ENCODE peak calls at places on chromosomes 16 and 17, in four cellular contexts. One of them, this sample, is unnamed.

GRCh38 chr17:72603346-72604242 is 482.8 kb downstream of the SOX9 start:
- DNase-seq in K562: no peak
- DNase-seq in GM12878: no peak
- DNase-seq in HepG2: no peak
- DNase-seq in this sample: no peak

GRCh38 chr16:27779719-27780161 is 229.8 kb downstream of the KATNIP start:
- DNase-seq in K562: peak; percentile 78
- DNase-seq in GM12878: no peak
- DNase-seq in HepG2: peak; percentile 42
- DNase-seq in this sample: no peak

GRCh38 chr17:12987120-12987519 is 30.7 kb downstream of the ELAC2 start:
- DNase-seq in K562: no peak
- DNase-seq in GM12878: no peak
- DNase-seq in HepG2: no peak
- DNase-seq in this sample: no peak

GRCh38 chr17:50148226-50149098 is 2.0 kb downstream of the PPP1R9B start:
- DNase-seq in K562: peak; percentile 82
- DNase-seq in GM12878: peak; percentile 81
- DNase-seq in HepG2: peak; percentile 51
- DNase-seq in this sample: peak; percentile 93

GRCh38 chr17:49779730-49780220 is 8.7 kb upstream of the KAT7 start:
- DNase-seq in K562: peak; percentile 35
- DNase-seq in GM12878: no peak
- DNase-seq in HepG2: peak; percentile 56
- DNase-seq in this sample: peak; percentile 62

GRCh38 chr16:27383511-27384243 is 18.3 kb upstream of the IL21R start:
- DNase-seq in K562: no peak
- DNase-seq in GM12878: no peak
- DNase-seq in HepG2: no peak
- DNase-seq in this sample: peak; percentile 81

GRCh38 chr17:63431939-63432804 is 13.9 kb downstream of the CYB561 start:
- DNase-seq in K562: peak; percentile 90
- DNase-seq in GM12878: no peak
- DNase-seq in HepG2: peak; percentile 81
- DNase-seq in this sample: no peak

GRCh38 chr17:60435244-60436170 is 13.2 kb downstream of the CHCT1 start:
- DNase-seq in K562: peak; percentile 69
- DNase-seq in GM12878: peak; percentile 31
- DNase-seq in HepG2: peak; percentile 86
- DNase-seq in this sample: peak; percentile 74

GRCh38 chr17:10751569-10751968 is 21.7 kb upstream of the TMEM220 start:
- DNase-seq in K562: no peak
- DNase-seq in GM12878: no peak
- DNase-seq in HepG2: peak; percentile 45
- DNase-seq in this sample: no peak

GRCh38 chr16:57828272-57829161 is 26.2 kb upstream of the KIFC3 start:
- DNase-seq in K562: peak; percentile 47
- DNase-seq in GM12878: no peak
- DNase-seq in HepG2: no peak
- DNase-seq in this sample: no peak

GRCh38 chr16:46883353-46883689 is 841 bp upstream of the GPT2 start:
- DNase-seq in K562: no peak
- DNase-seq in GM12878: no peak
- DNase-seq in HepG2: peak; percentile 97
- DNase-seq in this sample: no peak

GRCh38 chr17:42670199-42670924 is 6.4 kb downstream of the PLEKHH3 start:
- DNase-seq in K562: peak; percentile 44
- DNase-seq in GM12878: no peak
- DNase-seq in HepG2: no peak
- DNase-seq in this sample: peak; percentile 30

GRCh38 chr17:48541574-48542113 is 3.3 kb downstream of the HOXB2 start:
- DNase-seq in K562: peak; percentile 54
- DNase-seq in GM12878: no peak
- DNase-seq in HepG2: no peak
- DNase-seq in this sample: no peak

GRCh38 chr16:88639231-88640038 is 1.1 kb downstream of the IL17C start:
- DNase-seq in K562: peak; percentile 60
- DNase-seq in GM12878: no peak
- DNase-seq in HepG2: no peak
- DNase-seq in this sample: no peak

GRCh38 chr16:84258266-84258665 is 18.5 kb upstream of the KCNG4 start:
- DNase-seq in K562: no peak
- DNase-seq in GM12878: no peak
- DNase-seq in HepG2: no peak
- DNase-seq in this sample: no peak

GRCh38 chr17:38844261-38844757 is 9.2 kb downstream of the RPL23 start:
- DNase-seq in K562: no peak
- DNase-seq in GM12878: no peak
- DNase-seq in HepG2: peak; percentile 51
- DNase-seq in this sample: no peak

GRCh38 chr17:77188084-77189066 is 47.6 kb downstream of the SEC14L1 start:
- DNase-seq in K562: no peak
- DNase-seq in GM12878: no peak
- DNase-seq in HepG2: peak; percentile 38
- DNase-seq in this sample: no peak

GRCh38 chr16:83392743-83393142 is 415.0 kb upstream of the HSBP1 start:
- DNase-seq in K562: no peak
- DNase-seq in GM12878: no peak
- DNase-seq in HepG2: no peak
- DNase-seq in this sample: no peak

GRCh38 chr16:7597677-7598076 is 265.0 kb downstream of the RBFOX1 start:
- DNase-seq in K562: no peak
- DNase-seq in GM12878: no peak
- DNase-seq in HepG2: no peak
- DNase-seq in this sample: no peak

GRCh38 chr17:66290097-66290722 is 12.2 kb upstream of the PRKCA start:
- DNase-seq in K562: no peak
- DNase-seq in GM12878: no peak
- DNase-seq in HepG2: peak; percentile 53
- DNase-seq in this sample: no peak

GRCh38 chr17:70050931-70051330 is 24.1 kb upstream of the KCNJ16 start:
- DNase-seq in K562: no peak
- DNase-seq in GM12878: no peak
- DNase-seq in HepG2: no peak
- DNase-seq in this sample: no peak

GRCh38 chr16:87679593-87680271 is 77.4 kb downstream of the JPH3 start:
- DNase-seq in K562: no peak
- DNase-seq in GM12878: no peak
- DNase-seq in HepG2: no peak
- DNase-seq in this sample: no peak

GRCh38 chr16:70158261-70158939 is 15.2 kb upstream of the CLEC18C start:
- DNase-seq in K562: peak; percentile 20
- DNase-seq in GM12878: no peak
- DNase-seq in HepG2: no peak
- DNase-seq in this sample: peak; percentile 27

GRCh38 chr17:75689441-75689873 is 22.3 kb downstream of the SAP30BP start:
- DNase-seq in K562: no peak
- DNase-seq in GM12878: peak; percentile 60
- DNase-seq in HepG2: no peak
- DNase-seq in this sample: peak; percentile 19

GRCh38 chr17:6752068-6752909 is 3.6 kb upstream of the XAF1 start:
- DNase-seq in K562: no peak
- DNase-seq in GM12878: no peak
- DNase-seq in HepG2: peak; percentile 81
- DNase-seq in this sample: peak; percentile 54

GRCh38 chr17:81298325-81298990 is 3.4 kb upstream of the SLC38A10 start:
- DNase-seq in K562: no peak
- DNase-seq in GM12878: no peak
- DNase-seq in HepG2: peak; percentile 34
- DNase-seq in this sample: no peak

GRCh38 chr17:81299846-81300585 is 4.9 kb upstream of the SLC38A10 start:
- DNase-seq in K562: no peak
- DNase-seq in GM12878: no peak
- DNase-seq in HepG2: no peak
- DNase-seq in this sample: no peak

GRCh38 chr17:81300586-81301155 is 5.6 kb upstream of the SLC38A10 start:
- DNase-seq in K562: no peak
- DNase-seq in GM12878: no peak
- DNase-seq in HepG2: no peak
- DNase-seq in this sample: no peak

GRCh38 chr17:81301195-81302144 is 6.4 kb upstream of the SLC38A10 start:
- DNase-seq in K562: no peak
- DNase-seq in GM12878: no peak
- DNase-seq in HepG2: no peak
- DNase-seq in this sample: no peak

DNA sequence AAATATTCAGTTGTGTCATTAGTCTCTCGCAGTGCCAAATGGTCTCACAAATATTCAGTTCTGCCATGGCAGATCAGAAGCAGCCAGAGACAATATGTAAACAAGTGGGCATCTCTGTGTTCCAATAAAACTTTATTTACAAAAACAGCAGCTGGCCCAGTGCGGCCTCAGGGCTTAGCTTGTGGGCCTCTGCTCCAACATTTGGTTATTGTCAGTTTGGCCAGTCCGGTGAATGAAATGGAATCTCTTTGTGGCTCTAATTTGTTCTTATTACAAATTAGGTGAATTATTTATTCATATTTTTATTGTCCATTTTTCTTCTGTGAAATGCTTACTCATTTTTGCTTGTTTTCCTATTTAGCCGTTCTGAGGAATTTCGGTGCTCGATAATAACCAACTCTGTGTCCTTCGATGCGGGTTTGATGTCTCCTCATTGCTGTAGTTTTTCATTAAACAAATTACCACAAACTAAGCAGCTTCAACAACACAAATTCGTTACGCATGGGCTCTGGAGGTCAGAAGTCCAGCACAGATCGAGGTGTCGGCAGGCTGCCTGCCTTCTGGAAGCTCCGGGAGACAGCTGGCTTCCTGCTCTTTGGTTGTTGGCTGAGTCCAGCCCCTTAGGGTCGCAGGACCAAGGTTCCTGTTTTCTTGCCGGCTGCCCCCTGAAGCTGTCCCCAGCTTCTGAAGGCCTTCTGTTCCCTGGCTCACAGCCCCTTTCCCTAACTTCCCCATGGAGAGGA is 4.1 kb upstream of the SLC38A10 start:
- DNase-seq in K562: no peak
- DNase-seq in GM12878: no peak
- DNase-seq in HepG2: no peak
- DNase-seq in this sample: no peak
- TF ChIP-seq REST in K562: no peak
- TF ChIP-seq REST in GM12878: no peak
- TF ChIP-seq REST in HepG2: no peak
- TF ChIP-seq REST in this sample: no peak

GRCh38 chr17:78997231-78997741 is 12.3 kb downstream of the CANT1 start:
- DNase-seq in K562: no peak
- DNase-seq in GM12878: no peak
- DNase-seq in HepG2: no peak
- DNase-seq in this sample: no peak

GRCh38 chr17:78999056-78999768 is 10.4 kb downstream of the CANT1 start:
- DNase-seq in K562: no peak
- DNase-seq in GM12878: no peak
- DNase-seq in HepG2: no peak
- DNase-seq in this sample: no peak

GRCh38 chr17:78997881-78998280 is 11.7 kb downstream of the CANT1 start:
- DNase-seq in K562: no peak
- DNase-seq in GM12878: no peak
- DNase-seq in HepG2: no peak
- DNase-seq in this sample: no peak

GRCh38 chr17:78999947-79000395 is 9.6 kb downstream of the CANT1 start:
- DNase-seq in K562: no peak
- DNase-seq in GM12878: no peak
- DNase-seq in HepG2: no peak
- DNase-seq in this sample: no peak

GRCh38 chr17:78998311-78999055 is 11.1 kb downstream of the CANT1 start:
- DNase-seq in K562: no peak
- DNase-seq in GM12878: no peak
- DNase-seq in HepG2: no peak
- DNase-seq in this sample: no peak
- TF ChIP-seq CTCF in K562: no peak
- TF ChIP-seq CTCF in GM12878: no peak
- TF ChIP-seq CTCF in HepG2: no peak
- TF ChIP-seq CTCF in this sample: no peak

GRCh38 chr16:66342294-66342900 is 24.1 kb upstream of the CDH5 start:
- DNase-seq in K562: peak; percentile 76
- DNase-seq in GM12878: no peak
- DNase-seq in HepG2: peak; percentile 18
- DNase-seq in this sample: no peak

GRCh38 chr16:66346221-66346620 is 20.3 kb upstream of the CDH5 start:
- DNase-seq in K562: no peak
- DNase-seq in GM12878: no peak
- DNase-seq in HepG2: no peak
- DNase-seq in this sample: no peak

GRCh38 chr16:66344533-66345145 is 21.9 kb upstream of the CDH5 start:
- DNase-seq in K562: peak; percentile 35
- DNase-seq in GM12878: no peak
- DNase-seq in HepG2: peak; percentile 29
- DNase-seq in this sample: peak; percentile 9
- TF ChIP-seq GABPA in K562: no peak
- TF ChIP-seq GABPA in GM12878: no peak
- TF ChIP-seq GABPA in HepG2: no peak
- TF ChIP-seq GABPA in this sample: no peak

GRCh38 chr16:3458852-3459361 is 15.4 kb downstream of the NAA60 start:
- DNase-seq in K562: no peak
- DNase-seq in GM12878: no peak
- DNase-seq in HepG2: peak; percentile 94
- DNase-seq in this sample: no peak

GRCh38 chr16:3456374-3456773 is 12.9 kb downstream of the NAA60 start:
- DNase-seq in K562: no peak
- DNase-seq in GM12878: no peak
- DNase-seq in HepG2: no peak
- DNase-seq in this sample: peak; percentile 59

GRCh38 chr16:3458278-3458851 is 14.9 kb downstream of the NAA60 start:
- DNase-seq in K562: no peak
- DNase-seq in GM12878: no peak
- DNase-seq in HepG2: no peak
- DNase-seq in this sample: no peak

GRCh38 chr16:3459401-3460090 is 16.1 kb downstream of the NAA60 start:
- DNase-seq in K562: peak; percentile 53
- DNase-seq in GM12878: no peak
- DNase-seq in HepG2: no peak
- DNase-seq in this sample: no peak

DNA sequence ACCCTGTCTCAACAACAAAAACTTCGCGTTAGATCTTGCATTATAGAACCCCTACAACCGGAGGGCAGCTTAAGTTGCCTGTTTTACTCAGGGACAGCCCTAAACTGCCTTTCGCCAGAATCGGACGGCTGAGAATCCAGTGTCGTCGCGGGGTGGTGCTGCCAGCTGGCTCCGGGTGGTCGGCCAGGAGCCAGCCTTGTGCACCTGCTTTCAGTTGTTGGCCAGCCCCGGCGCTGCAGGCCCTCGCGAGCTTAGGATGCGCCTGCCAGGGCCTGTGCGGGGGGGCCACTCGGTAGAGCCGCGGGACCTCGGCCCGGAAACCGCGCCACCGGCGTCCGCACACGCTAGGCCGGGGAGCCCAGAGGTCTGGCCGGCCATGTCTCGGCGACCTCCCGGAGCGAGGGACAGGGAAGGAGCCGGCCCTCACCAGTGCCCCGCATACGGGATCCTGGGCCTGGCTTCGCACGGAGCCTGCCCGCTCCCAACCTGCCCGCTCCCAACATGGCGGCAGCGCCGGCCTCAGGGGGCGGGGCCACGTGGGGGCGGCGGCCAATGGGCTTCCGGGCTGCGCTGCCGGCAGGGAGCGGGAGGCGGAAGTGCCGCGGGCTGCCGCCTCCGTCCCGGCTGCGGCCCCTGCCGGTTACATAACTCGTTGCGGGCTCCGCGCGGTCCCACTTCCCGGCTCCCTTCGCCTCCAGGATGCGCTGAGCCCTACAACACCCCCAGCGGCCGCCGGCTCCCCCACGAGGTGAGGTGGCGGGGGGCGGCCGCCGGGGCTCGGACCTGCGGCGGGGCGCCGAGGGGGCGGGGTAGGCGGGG is 14.2 kb downstream of the NAA60 start:
- DNase-seq in K562: peak; percentile 99
- DNase-seq in GM12878: peak; percentile 49
- DNase-seq in HepG2: peak; percentile 78
- DNase-seq in this sample: peak; percentile 88
- TF ChIP-seq REST in K562: peak; percentile 73
- TF ChIP-seq REST in GM12878: no peak
- TF ChIP-seq REST in HepG2: peak; percentile 19
- TF ChIP-seq REST in this sample: peak; percentile 24